ENCODE peak calls at places on chromosome 20, in seven cellular contexts. One of them, this sample, is unnamed.

GRCh38 chr20:17619351-17620093 is 49.6 kb downstream of the DSTN start:
- DNase-seq in stimulated activated CD4-positive, alpha-beta T cell treated with anti-CD3 and anti-CD28 coated beads, TNF-alpha, amount 100 ng/mL, for 24 hours: no peak
- DNase-seq in T-helper 2 cell: no peak
- DNase-seq in D341Med: no peak
- DNase-seq in BE2C: no peak
- DNase-seq in activated T-cell treated with anti-CD3 and anti-CD28 coated beads for 1 hour: no peak
- DNase-seq in suprapubic skin: no peak
- DNase-seq in this sample: no peak

GRCh38 chr20:41249371-41249770 is 68.2 kb downstream of the ZHX3 start:
- DNase-seq in stimulated activated CD4-positive, alpha-beta T cell treated with anti-CD3 and anti-CD28 coated beads, TNF-alpha, amount 100 ng/mL, for 24 hours: no peak
- DNase-seq in D341Med: no peak
- DNase-seq in T-helper 2 cell: no peak
- DNase-seq in BE2C: no peak
- DNase-seq in activated T-cell treated with anti-CD3 and anti-CD28 coated beads for 1 hour: no peak
- DNase-seq in suprapubic skin: peak
- DNase-seq in this sample: no peak

GRCh38 chr20:46751856-46752255 is 42.4 kb downstream of the SLC2A10 start:
- DNase-seq in stimulated activated CD4-positive, alpha-beta T cell treated with anti-CD3 and anti-CD28 coated beads, TNF-alpha, amount 100 ng/mL, for 24 hours: no peak
- DNase-seq in activated T-cell treated with anti-CD3 and anti-CD28 coated beads for 1 hour: no peak
- DNase-seq in T-helper 2 cell: no peak
- DNase-seq in D341Med: no peak
- DNase-seq in BE2C: peak
- DNase-seq in suprapubic skin: no peak
- DNase-seq in this sample: no peak

GRCh38 chr20:37575884-37576283 is 48.2 kb upstream of the BLCAP start:
- DNase-seq in D341Med: no peak
- DNase-seq in activated T-cell treated with anti-CD3 and anti-CD28 coated beads for 1 hour: no peak
- DNase-seq in BE2C: no peak
- DNase-seq in stimulated activated CD4-positive, alpha-beta T cell treated with anti-CD3 and anti-CD28 coated beads, TNF-alpha, amount 100 ng/mL, for 24 hours: no peak
- DNase-seq in suprapubic skin: no peak
- DNase-seq in T-helper 2 cell: no peak
- DNase-seq in this sample: no peak

GRCh38 chr20:9919271-9920014 is 80.6 kb upstream of the PAK5 start:
- DNase-seq in T-helper 2 cell: no peak
- DNase-seq in D341Med: no peak
- DNase-seq in stimulated activated CD4-positive, alpha-beta T cell treated with anti-CD3 and anti-CD28 coated beads, TNF-alpha, amount 100 ng/mL, for 24 hours: no peak
- DNase-seq in activated T-cell treated with anti-CD3 and anti-CD28 coated beads for 1 hour: no peak
- DNase-seq in suprapubic skin: no peak
- DNase-seq in BE2C: no peak
- DNase-seq in this sample: no peak

GRCh38 chr20:12093062-12093796 is 175.5 kb downstream of the BTBD3 start:
- DNase-seq in stimulated activated CD4-positive, alpha-beta T cell treated with anti-CD3 and anti-CD28 coated beads, TNF-alpha, amount 100 ng/mL, for 24 hours: no peak
- DNase-seq in activated T-cell treated with anti-CD3 and anti-CD28 coated beads for 1 hour: no peak
- DNase-seq in suprapubic skin: no peak
- DNase-seq in D341Med: no peak
- DNase-seq in T-helper 2 cell: no peak
- DNase-seq in BE2C: no peak
- DNase-seq in this sample: no peak

GRCh38 chr20:37179671-37180524 is 550 bp upstream of the MROH8 start:
- DNase-seq in D341Med: no peak
- DNase-seq in BE2C: no peak
- DNase-seq in stimulated activated CD4-positive, alpha-beta T cell treated with anti-CD3 and anti-CD28 coated beads, TNF-alpha, amount 100 ng/mL, for 24 hours: no peak
- DNase-seq in activated T-cell treated with anti-CD3 and anti-CD28 coated beads for 1 hour: no peak
- DNase-seq in suprapubic skin: no peak
- DNase-seq in T-helper 2 cell: no peak
- DNase-seq in this sample: no peak

GRCh38 chr20:15310361-15310760 is 972.9 kb upstream of the FLRT3 start:
- DNase-seq in stimulated activated CD4-positive, alpha-beta T cell treated with anti-CD3 and anti-CD28 coated beads, TNF-alpha, amount 100 ng/mL, for 24 hours: no peak
- DNase-seq in suprapubic skin: no peak
- DNase-seq in activated T-cell treated with anti-CD3 and anti-CD28 coated beads for 1 hour: no peak
- DNase-seq in BE2C: no peak
- DNase-seq in T-helper 2 cell: no peak
- DNase-seq in D341Med: no peak
- DNase-seq in this sample: no peak

GRCh38 chr20:17725094-17725835 is 25.5 kb downstream of the BANF2 start:
- DNase-seq in suprapubic skin: no peak
- DNase-seq in D341Med: no peak
- DNase-seq in BE2C: peak
- DNase-seq in stimulated activated CD4-positive, alpha-beta T cell treated with anti-CD3 and anti-CD28 coated beads, TNF-alpha, amount 100 ng/mL, for 24 hours: no peak
- DNase-seq in T-helper 2 cell: no peak
- DNase-seq in activated T-cell treated with anti-CD3 and anti-CD28 coated beads for 1 hour: no peak
- DNase-seq in this sample: no peak

GRCh38 chr20:17617212-17617867 is 47.5 kb downstream of the DSTN start:
- DNase-seq in T-helper 2 cell: peak
- DNase-seq in BE2C: peak
- DNase-seq in stimulated activated CD4-positive, alpha-beta T cell treated with anti-CD3 and anti-CD28 coated beads, TNF-alpha, amount 100 ng/mL, for 24 hours: no peak
- DNase-seq in suprapubic skin: peak
- DNase-seq in D341Med: peak
- DNase-seq in activated T-cell treated with anti-CD3 and anti-CD28 coated beads for 1 hour: peak
- DNase-seq in this sample: peak

GRCh38 chr20:36830791-36831691 is 44.9 kb upstream of the TLDC2 start:
- DNase-seq in BE2C: no peak
- DNase-seq in T-helper 2 cell: no peak
- DNase-seq in stimulated activated CD4-positive, alpha-beta T cell treated with anti-CD3 and anti-CD28 coated beads, TNF-alpha, amount 100 ng/mL, for 24 hours: no peak
- DNase-seq in D341Med: no peak
- DNase-seq in activated T-cell treated with anti-CD3 and anti-CD28 coated beads for 1 hour: no peak
- DNase-seq in suprapubic skin: no peak
- DNase-seq in this sample: no peak

GRCh38 chr20:54557836-54558590 is 82.6 kb downstream of the DOK5 start:
- DNase-seq in activated T-cell treated with anti-CD3 and anti-CD28 coated beads for 1 hour: no peak
- DNase-seq in BE2C: no peak
- DNase-seq in D341Med: no peak
- DNase-seq in stimulated activated CD4-positive, alpha-beta T cell treated with anti-CD3 and anti-CD28 coated beads, TNF-alpha, amount 100 ng/mL, for 24 hours: no peak
- DNase-seq in T-helper 2 cell: no peak
- DNase-seq in suprapubic skin: no peak
- DNase-seq in this sample: no peak

GRCh38 chr20:58719258-58719657 is 26.7 kb downstream of the NPEPL1 start:
- DNase-seq in BE2C: peak
- DNase-seq in suprapubic skin: peak
- DNase-seq in stimulated activated CD4-positive, alpha-beta T cell treated with anti-CD3 and anti-CD28 coated beads, TNF-alpha, amount 100 ng/mL, for 24 hours: no peak
- DNase-seq in activated T-cell treated with anti-CD3 and anti-CD28 coated beads for 1 hour: no peak
- DNase-seq in T-helper 2 cell: no peak
- DNase-seq in D341Med: peak
- DNase-seq in this sample: no peak